ENCODE peak calls at places on chromosomes 16 and 17, in five cellular contexts. R is uterus, B is transverse colon, T is IMR-90, L is stomach. A is an unnamed sample.
A peak's percentile ranks its signal among the peaks of the same experiment; 100 is the strongest.

GRCh38 chr17:80455328-80455710 is 21.1 kb downstream of the NPTX1 start:
- DNase-seq in T (peak; percentile 46), R (peak; percentile 51), L (peak; percentile 48), B (peak; percentile 58), A (peak; percentile 58)

GRCh38 chr17:57784226-57784895 is 39.3 kb upstream of the CCDC182 start:
- DNase-seq in L (no peak), B (no peak), R (no peak), T (no peak), A (no peak)

GRCh38 chr17:36674278-36674650 is 72.9 kb downstream of the MRM1 start:
- DNase-seq in R (no peak), B (peak; percentile 20), T (no peak), L (no peak), A (no peak)

GRCh38 chr17:34314279-34314678 is 5.0 kb upstream of the CCL8 start:
- DNase-seq in T (peak; percentile 52), L (no peak), B (no peak), R (peak; percentile 56), A (no peak)

GRCh38 chr16:26672206-26672605 is 394.5 kb upstream of the C16orf82 start:
- DNase-seq in T (no peak), B (no peak), L (no peak), R (no peak), A (no peak)

GRCh38 chr17:79890706-79891105 is 51.5 kb upstream of the CBX4 start:
- DNase-seq in L (peak; percentile 43), R (no peak), B (no peak), T (no peak), A (peak; percentile 28)

GRCh38 chr16:55389426-55390073 is 65.5 kb downstream of the IRX6 start:
- DNase-seq in B (no peak), R (no peak), T (no peak), L (no peak), A (no peak)

GRCh38 chr16:17668411-17668810 is 197.7 kb upstream of the XYLT1 start:
- DNase-seq in T (no peak), B (no peak), L (no peak), R (no peak), A (no peak)

GRCh38 chr16:4687946-4688673 is 5.3 kb upstream of the NUDT16L1 start:
- DNase-seq in L (no peak), T (no peak), R (no peak), B (no peak), A (no peak)

GRCh38 chr16:83515395-83515794 is 292.4 kb upstream of the HSBP1 start:
- DNase-seq in T (no peak), B (no peak), R (no peak), L (no peak), A (no peak)

GRCh38 chr16:89565506-89566372 is 5.3 kb downstream of the RPL13 start:
- DNase-seq in R (no peak), L (peak; percentile 70), B (peak; percentile 66), T (peak; percentile 44), A (peak; percentile 74)

GRCh38 chr16:81745704-81746558 is 33.2 kb upstream of the PLCG2 start:
- DNase-seq in L (peak; percentile 71), R (peak; percentile 56), B (peak; percentile 75), T (peak; percentile 31), A (peak; percentile 69)

GRCh38 chr16:57115504-57116182 is 23.3 kb downstream of the CPNE2 start:
- DNase-seq in T (peak; percentile 28), L (no peak), R (no peak), B (no peak), A (peak; percentile 30)

GRCh38 chr17:78965369-78965982 is 14.2 kb downstream of the LGALS3BP start:
- DNase-seq in L (no peak), B (no peak), R (no peak), T (no peak), A (no peak)

GRCh38 chr16:1651509-1652342 is 26.4 kb upstream of the JPT2 start:
- DNase-seq in R (no peak), L (no peak), T (peak; percentile 4), B (no peak), A (no peak)

GRCh38 chr16:85004587-85005205 is 6.6 kb downstream of the ZDHHC7 start:
- DNase-seq in B (no peak), T (peak; percentile 95), R (peak; percentile 69), L (peak; percentile 56), A (no peak)

GRCh38 chr16:3963203-3963602 is 82.7 kb upstream of the CREBBP start:
- DNase-seq in T (no peak), B (no peak), R (no peak), L (no peak), A (no peak)

GRCh38 chr17:80789356-80789902 is 202.2 kb upstream of the CHMP6 start:
- DNase-seq in L (no peak), B (no peak), R (peak; percentile 70), T (peak; percentile 97), A (no peak)

GRCh38 chr16:28163699-28164584 is 47.8 kb downstream of the XPO6 start:
- DNase-seq in T (peak; percentile 73), L (no peak), R (no peak), B (no peak), A (no peak)

GRCh38 chr16:77066896-77067496 is 124.0 kb upstream of the MON1B start:
- DNase-seq in T (no peak), B (no peak), R (no peak), L (no peak), A (no peak)

GRCh38 chr17:79819085-79819484 is 20.2 kb downstream of the CBX4 start:
- DNase-seq in L (no peak), B (no peak), T (no peak), R (no peak), A (no peak)

GRCh38 chr16:80569440-80570105 is 28.8 kb downstream of the DYNLRB2 start:
- DNase-seq in T (peak; percentile 46), R (no peak), B (no peak), L (no peak), A (no peak)

GRCh38 chr17:48215583-48216139 is 108.1 kb downstream of the SNX11 start:
- DNase-seq in L (no peak), B (peak; percentile 11), T (peak; percentile 28), R (no peak), A (peak; percentile 3)

GRCh38 chr16:76518791-76519190 is 241.6 kb downstream of the CNTNAP4 start:
- DNase-seq in L (no peak), T (no peak), B (no peak), R (no peak), A (no peak)

GRCh38 chr16:8853611-8854010 is 15.2 kb downstream of the CARHSP1 start:
- DNase-seq in T (no peak), B (no peak), L (no peak), R (no peak), A (no peak)
- TF ChIP-seq POLR2A in T (no peak), B (no peak), L (no peak), R (no peak), A (no peak)

GRCh38 chr16:52171481-52171880 is 375.5 kb downstream of the TOX3 start:
- DNase-seq in T (no peak), L (no peak), B (no peak), R (no peak), A (no peak)
- TF ChIP-seq CTCF in T (no peak), L (no peak), B (no peak), R (no peak), A (no peak)

DNA sequence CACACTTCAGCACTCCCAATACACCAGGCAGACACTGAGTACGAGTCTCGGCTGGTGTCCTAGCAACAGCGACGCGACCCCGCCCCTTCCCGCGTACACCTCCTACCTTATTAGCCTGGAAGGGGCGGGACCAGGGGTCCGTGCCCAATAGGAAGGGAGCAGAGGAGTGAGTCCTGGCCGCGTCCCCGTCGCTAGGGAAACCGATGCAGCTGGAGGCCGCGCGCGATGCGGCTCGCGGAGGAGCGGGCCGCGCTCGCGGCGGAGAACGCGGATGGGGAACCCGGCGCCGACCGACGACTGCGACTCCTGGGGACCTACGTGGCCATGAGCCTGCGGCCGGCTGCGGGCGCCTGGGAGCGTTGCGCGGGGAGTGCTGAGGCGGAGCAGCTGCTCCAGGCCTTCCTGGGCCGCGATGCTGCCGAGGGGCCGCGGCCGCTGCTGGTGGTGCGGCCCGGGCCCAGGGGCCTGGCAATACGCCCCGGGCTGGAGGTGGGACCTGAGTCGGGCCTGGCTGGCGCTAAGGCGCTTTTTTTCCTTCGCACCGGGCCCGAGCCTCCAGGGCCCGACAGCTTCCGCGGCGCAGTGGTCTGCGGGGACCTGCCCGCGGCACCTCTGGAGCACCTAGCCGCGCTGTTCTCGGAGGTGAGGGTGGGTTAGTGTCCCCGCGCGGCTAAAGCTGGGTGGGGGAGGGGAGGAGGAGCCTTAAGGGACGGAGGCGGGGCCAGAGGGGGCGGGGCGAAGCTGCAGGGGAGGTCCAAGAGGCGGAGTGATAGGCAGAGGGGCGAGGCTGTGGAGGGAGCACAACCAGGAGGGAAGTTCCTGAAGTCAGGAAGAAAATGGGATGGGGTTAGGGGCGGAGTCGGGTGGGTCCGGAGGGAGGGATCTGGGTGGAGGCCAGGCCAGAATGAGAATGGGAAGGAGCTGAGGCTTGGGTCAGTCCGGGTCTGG is at the start of gene DNAH9:
- DNase-seq in B (peak; percentile 96), T (no peak), L (peak; percentile 98), R (peak; percentile 99), A (peak; percentile 99)
- TF ChIP-seq POLR2A in B (peak; percentile 11), T (no peak), L (no peak), R (peak; percentile 39), A (peak; percentile 69)

DNA sequence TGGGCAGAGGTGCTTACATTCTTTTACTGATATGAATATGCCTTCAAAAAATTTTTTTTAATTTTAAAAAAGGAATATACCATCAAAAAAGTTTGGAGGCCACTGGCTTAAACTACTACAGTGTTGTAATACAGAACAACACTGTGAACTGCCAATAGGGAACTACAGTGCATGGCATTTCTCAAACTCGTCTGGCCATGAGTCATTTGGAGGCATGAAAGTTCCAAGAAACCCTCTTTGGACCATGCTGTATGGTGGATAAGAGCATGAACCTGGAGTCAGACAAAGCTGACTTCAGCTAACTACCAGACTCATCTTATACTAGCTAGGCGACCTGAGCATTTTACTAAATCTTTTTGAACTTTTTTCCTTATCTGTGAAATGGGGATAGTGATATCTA is 9.2 kb upstream of the NF1 start:
- DNase-seq in L (no peak), B (no peak), T (peak; percentile 85), R (no peak), A (no peak)
- TF ChIP-seq CTCF in L (no peak), B (no peak), T (no peak), R (no peak), A (no peak)

DNA sequence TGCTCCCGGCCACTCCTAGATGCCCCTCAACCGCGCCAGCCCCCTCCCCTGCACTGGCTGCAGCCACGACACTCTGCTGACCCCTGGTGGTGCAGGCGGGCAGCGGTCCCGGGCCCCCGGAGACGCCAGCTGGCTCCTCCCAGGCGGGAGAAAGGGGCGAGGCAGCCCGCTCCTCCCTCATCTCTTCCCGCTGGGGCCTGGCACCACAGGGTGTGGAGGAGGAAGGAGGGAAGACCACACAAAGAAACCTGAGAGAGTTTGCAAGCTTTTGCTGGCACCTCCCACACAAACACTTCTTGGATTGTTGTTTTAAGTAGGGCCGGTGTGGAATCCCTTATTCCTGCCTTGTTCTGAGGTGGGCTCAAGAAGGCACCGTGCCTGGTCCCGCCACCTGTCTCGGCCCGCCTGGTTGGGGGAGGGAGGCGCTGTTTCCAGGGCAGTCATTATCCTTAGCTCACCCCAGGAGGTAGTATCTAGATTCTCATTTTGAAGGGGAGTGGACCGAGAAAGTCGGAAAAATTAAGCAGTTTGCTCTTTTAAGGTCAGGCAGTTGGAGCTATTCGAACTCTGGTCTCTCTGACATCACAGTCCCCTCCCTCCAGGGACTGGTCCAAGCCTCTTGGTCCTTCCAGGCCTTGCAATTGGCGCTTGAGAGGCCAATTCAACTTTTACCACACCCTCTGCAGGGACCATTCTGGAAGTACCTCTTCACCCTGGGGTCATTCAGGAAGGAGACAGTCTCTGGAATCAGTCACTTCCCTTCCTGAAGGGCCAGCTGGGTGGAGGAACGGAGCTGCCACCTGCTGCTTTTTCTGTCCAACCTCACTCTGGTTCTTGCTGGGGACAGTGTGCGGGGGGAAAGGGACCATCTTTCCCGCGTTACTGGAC is 951 bp upstream of the ANKRD13B start:
- DNase-seq in L (peak; percentile 89), R (peak; percentile 89), T (peak; percentile 65), B (peak; percentile 93), A (peak; percentile 88)
- TF ChIP-seq POLR2A in L (no peak), R (peak; percentile 18), T (no peak), B (no peak), A (peak; percentile 34)